ENCODE peak calls at places on chromosomes 12 and 14, in nine cellular contexts. L is lower leg skin, N is breast epithelium, R is heart right ventricle, S is stomach, P is tibial artery, Y is HL-60, I is upper lobe of left lung, Z is MM.1S. X is an unnamed sample.
A peak's percentile ranks its signal among the peaks of the same experiment; 100 is the strongest.

GRCh38 chr12:27840229-27840999 is 60.4 kb upstream of the MANSC4 start:
- DNase-seq in R (no peak), S (no peak), L (no peak), I (no peak), N (no peak), Y (no peak), P (no peak), Z (peak; percentile 9), X (no peak)

GRCh38 chr14:80146941-80147340 is 64.4 kb downstream of the DIO2 start:
- DNase-seq in S (no peak), Z (no peak), P (no peak), L (no peak), I (no peak), Y (no peak), N (no peak), R (no peak), X (no peak)

GRCh38 chr14:58738876-58739275 is 101.1 kb downstream of the DACT1 start:
- DNase-seq in I (no peak), Y (no peak), L (no peak), R (no peak), Z (no peak), P (no peak), S (no peak), N (no peak), X (no peak)

GRCh38 chr14:32584079-32584478 is 255.0 kb downstream of the AKAP6 start:
- DNase-seq in P (no peak), I (no peak), S (no peak), N (no peak), Z (no peak), Y (no peak), R (no peak), L (no peak), X (no peak)

GRCh38 chr14:100386121-100386520 is 63.0 kb downstream of the SLC25A47 start:
- DNase-seq in L (no peak), S (no peak), R (no peak), Y (no peak), N (no peak), Z (no peak), I (no peak), P (no peak), X (no peak)

GRCh38 chr14:44339256-44339655 is 167.8 kb downstream of the FSCB start:
- DNase-seq in S (no peak), Z (no peak), P (no peak), I (no peak), R (no peak), L (no peak), N (no peak), Y (no peak), X (peak; percentile 16)

GRCh38 chr12:78746001-78746400 is 118.6 kb upstream of the SYT1 start:
- DNase-seq in Z (no peak), R (no peak), I (no peak), Y (no peak), P (no peak), L (no peak), N (no peak), S (no peak), X (no peak)

GRCh38 chr14:56333361-56334279 is 215.4 kb downstream of the PELI2 start:
- DNase-seq in Y (no peak), L (no peak), P (no peak), Z (no peak), S (no peak), N (no peak), I (peak; percentile 36), R (no peak), X (peak; percentile 78)

GRCh38 chr12:98253641-98254040 is 261.7 kb upstream of the TMPO start:
- DNase-seq in S (no peak), Z (no peak), Y (no peak), L (no peak), N (no peak), I (no peak), R (no peak), P (no peak), X (no peak)

GRCh38 chr14:100408350-100409015 is 85.3 kb downstream of the SLC25A47 start:
- DNase-seq in R (no peak), Y (no peak), L (no peak), I (peak; percentile 70), S (no peak), P (no peak), Z (no peak), N (no peak), X (peak; percentile 91)

GRCh38 chr12:66191547-66192126 is 2.6 kb downstream of the IRAK3 start:
- DNase-seq in L (no peak), Y (no peak), I (no peak), Z (no peak), N (no peak), S (no peak), P (no peak), R (no peak), X (no peak)

GRCh38 chr14:69043007-69043444 is 63.9 kb upstream of the ACTN1 start:
- DNase-seq in Z (no peak), N (peak; percentile 45), I (peak; percentile 79), R (peak; percentile 36), S (peak; percentile 51), L (peak; percentile 89), Y (peak; percentile 74), P (peak; percentile 61), X (no peak)

GRCh38 chr12:123013185-123014095 is 33.0 kb downstream of the ARL6IP4 start:
- DNase-seq in S (no peak), I (no peak), R (no peak), Y (no peak), N (no peak), L (no peak), Z (no peak), P (no peak), X (no peak)

GRCh38 chr12:3110579-3110978 is 33.4 kb downstream of the TSPAN9 start:
- DNase-seq in Y (no peak), S (no peak), L (no peak), Z (no peak), P (no peak), N (no peak), R (no peak), I (no peak), X (no peak)

GRCh38 chr12:124278389-124279101 is 16.3 kb upstream of the RFLNA start:
- DNase-seq in Y (no peak), R (no peak), Z (no peak), N (no peak), S (peak; percentile 47), P (no peak), L (no peak), I (no peak), X (peak; percentile 29)

GRCh38 chr12:12608557-12608957 is 3.1 kb upstream of the CREBL2 start:
- DNase-seq in N (no peak), R (no peak), Z (no peak), P (no peak), S (no peak), I (no peak), Y (peak; percentile 18), L (no peak), X (peak; percentile 12)

GRCh38 chr12:109202770-109203169 is 86.4 kb downstream of the ACACB start:
- DNase-seq in P (no peak), S (no peak), I (no peak), N (no peak), L (no peak), Z (no peak), R (no peak), Y (no peak), X (no peak)

GRCh38 chr12:109199324-109199723 is 82.9 kb downstream of the ACACB start:
- DNase-seq in R (no peak), Y (no peak), Z (no peak), I (no peak), L (peak; percentile 60), N (no peak), P (no peak), S (no peak), X (no peak)

GRCh38 chr12:109201496-109201885 is 85.1 kb downstream of the ACACB start:
- DNase-seq in Y (no peak), S (no peak), Z (no peak), I (no peak), P (no peak), L (no peak), N (no peak), R (no peak), X (no peak)

GRCh38 chr12:109200825-109201495 is 84.6 kb downstream of the ACACB start:
- DNase-seq in Z (no peak), L (no peak), R (no peak), P (no peak), S (no peak), Y (no peak), I (no peak), N (no peak), X (no peak)

GRCh38 chr12:109203480-109203879 is 87.1 kb downstream of the ACACB start:
- DNase-seq in L (no peak), P (no peak), Z (no peak), Y (no peak), R (no peak), N (no peak), S (no peak), I (no peak), X (no peak)
- TF ChIP-seq CTCF in L (no peak), P (no peak), Z (no peak), Y (no peak), R (no peak), N (no peak), S (no peak), I (no peak), X (no peak)

DNA sequence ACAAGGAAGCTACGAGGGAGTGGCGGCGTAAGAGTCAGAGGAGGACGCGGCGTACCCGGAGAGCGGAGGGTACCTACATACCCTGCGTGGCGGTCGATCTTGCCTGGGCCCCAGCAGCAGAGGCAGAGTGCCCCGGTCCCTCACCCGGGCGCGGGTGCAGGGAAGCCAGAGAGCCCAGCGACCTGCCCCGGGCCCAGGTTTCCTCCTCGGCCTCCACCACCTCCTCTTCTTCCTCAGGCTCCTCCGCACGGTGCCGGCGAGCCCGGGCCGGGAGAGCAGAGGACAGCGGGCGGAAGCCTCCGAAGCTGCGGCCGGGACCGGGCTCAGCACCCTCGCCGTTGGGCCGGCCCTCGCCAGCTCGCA is 6.7 kb downstream of the ZNF219 start:
- DNase-seq in S (no peak), Y (no peak), P (no peak), I (no peak), R (no peak), L (no peak), Z (no peak), N (no peak), X (no peak)
- H3K4me3 ChIP-seq in S (peak overlapping the region; percentile 13), Y (no peak overlapping the region), P (no peak overlapping the region), I (no peak overlapping the region), R (no peak overlapping the region), L (no peak overlapping the region), Z (no peak overlapping the region), N (no peak overlapping the region), X (no peak overlapping the region)

GRCh38 chr14:104776961-104777807 is 18.4 kb downstream of the AKT1 start:
- DNase-seq in S (no peak), I (no peak), L (no peak), P (no peak), N (no peak), Z (no peak), R (no peak), Y (no peak), X (no peak)
- TF ChIP-seq CTCF in S (no peak), I (no peak), L (no peak), P (no peak), N (no peak), Z (no peak), R (no peak), Y (no peak), X (no peak)

DNA sequence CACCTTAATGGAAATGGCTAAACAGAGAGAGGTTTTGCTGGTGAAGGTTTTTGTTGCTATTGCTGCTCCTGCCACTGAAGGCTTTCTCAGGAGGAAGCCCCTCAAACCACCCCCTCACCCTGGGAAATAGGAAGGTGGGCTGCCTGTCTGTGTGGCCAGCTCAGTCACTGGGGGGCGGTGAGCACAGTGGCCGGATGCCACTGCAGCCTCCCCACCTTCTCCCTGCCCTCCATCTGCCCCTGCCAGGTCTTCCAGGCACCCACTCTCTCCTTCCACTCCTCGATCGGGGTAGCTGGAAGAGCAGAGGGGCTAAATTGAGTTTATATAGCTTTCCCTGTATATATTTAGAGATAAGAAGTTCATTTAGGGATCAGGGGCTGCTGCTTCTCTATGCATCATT is 80.8 kb downstream of the PAPOLA start:
- DNase-seq in S (no peak), I (no peak), L (no peak), Z (no peak), P (no peak), Y (no peak), N (no peak), R (no peak), X (no peak)
- H3K4me3 ChIP-seq in S (no peak overlapping the region), I (no peak overlapping the region), L (no peak overlapping the region), Z (no peak overlapping the region), P (no peak overlapping the region), Y (no peak overlapping the region), N (no peak overlapping the region), R (no peak overlapping the region), X (no peak overlapping the region)